ENCODE peak calls at places on chromosome 14, in six cellular contexts. S is lung microvascular endothelial cell; B is iris pigment epithelial cell; J is naive thymus-derived CD4-positive, alpha-beta T cell; Z is HEK293T; M is body of pancreas. D is an unnamed sample.

GRCh38 chr14:97456958-97457357 is 659.8 kb downstream of the VRK1 start:
- DNase-seq in S (no peak), B (no peak), J (no peak), Z (no peak), M (no peak), D (no peak)

GRCh38 chr14:33680873-33681272 is 270.0 kb downstream of the EGLN3 start:
- DNase-seq in S (no peak), B (no peak), J (no peak), Z (no peak), M (no peak), D (no peak)

GRCh38 chr14:79379266-79379665 is 832.0 kb downstream of the DIO2 start:
- DNase-seq in S (no peak), B (no peak), J (no peak), Z (no peak), M (no peak), D (no peak)

GRCh38 chr14:78335531-78335930 is 165.4 kb downstream of the NRXN3 start:
- DNase-seq in S (no peak), B (no peak), J (no peak), Z (no peak), M (no peak), D (no peak)

GRCh38 chr14:93137864-93138263 is 22.1 kb upstream of the ITPK1 start:
- DNase-seq in S (peak; percentile 36), B (no peak), J (no peak), Z (peak; percentile 41), M (peak; percentile 88), D (peak; percentile 34)

GRCh38 chr14:41280745-41281144 is 325.9 kb upstream of the LRFN5 start:
- DNase-seq in S (no peak), B (peak; percentile 3), J (no peak), Z (peak; percentile 10), M (no peak), D (no peak)

GRCh38 chr14:102075155-102075554 is 11.7 kb downstream of the HSP90AA1 start:
- DNase-seq in S (no peak), B (no peak), J (no peak), Z (no peak), M (no peak), D (no peak)

GRCh38 chr14:63362305-63362914 is 43.7 kb upstream of the GPHB5 start:
- DNase-seq in S (no peak), B (no peak), J (no peak), Z (peak; percentile 13), M (no peak), D (no peak)

GRCh38 chr14:53183611-53184010 is 30.5 kb upstream of the DDHD1 start:
- DNase-seq in S (no peak), B (peak; percentile 13), J (no peak), Z (no peak), M (no peak), D (no peak)

GRCh38 chr14:99587463-99588278 is 16.3 kb downstream of the CCDC85C start:
- DNase-seq in S (no peak), B (no peak), J (no peak), Z (no peak), M (no peak), D (no peak)

GRCh38 chr14:104510794-104511611 is 68.6 kb upstream of the C14orf180 start:
- DNase-seq in S (no peak), B (no peak), J (no peak), Z (no peak), M (no peak), D (no peak)

GRCh38 chr14:72443991-72444431 is 449.9 kb downstream of the DPF3 start:
- DNase-seq in S (no peak), B (no peak), J (peak; percentile 39), Z (no peak), M (no peak), D (no peak)

GRCh38 chr14:58533417-58533816 is 104.3 kb upstream of the DACT1 start:
- DNase-seq in S (peak; percentile 55), B (no peak), J (no peak), Z (no peak), M (no peak), D (no peak)

GRCh38 chr14:34713681-34714319 is 593 bp downstream of the CFL2 start:
- DNase-seq in S (peak; percentile 65), B (peak; percentile 85), J (peak; percentile 28), Z (peak; percentile 13), M (peak; percentile 48), D (no peak)

GRCh38 chr14:54173782-54174181 is 217.2 kb upstream of the BMP4 start:
- DNase-seq in S (no peak), B (no peak), J (no peak), Z (no peak), M (no peak), D (peak; percentile 84)

D was measured in dermis microvascular lymphatic vessel endothelial cell.